ENCODE peak calls at places on chromosomes 11 and 22, in six cellular contexts. One of them, this sample, is unnamed.

GRCh38 chr11:77102246-77103210 is at the start of gene OMP:
- DNase-seq in tibial nerve: no peak
- DNase-seq in pancreas: no peak
- DNase-seq in A549: no peak
- DNase-seq in tibial artery: no peak
- DNase-seq in right lobe of liver: no peak
- DNase-seq in this sample: no peak

GRCh38 chr11:43880640-43881159 is at the start of gene ALKBH3:
- DNase-seq in tibial nerve: peak
- DNase-seq in pancreas: peak
- DNase-seq in A549: peak
- DNase-seq in tibial artery: peak
- DNase-seq in right lobe of liver: peak
- DNase-seq in this sample: peak

GRCh38 chr11:122155001-122155400 is 39.0 kb upstream of the BLID start:
- DNase-seq in tibial nerve: no peak
- DNase-seq in pancreas: no peak
- DNase-seq in A549: no peak
- DNase-seq in tibial artery: no peak
- DNase-seq in right lobe of liver: no peak
- DNase-seq in this sample: no peak

GRCh38 chr22:36411589-36412258 is 24.0 kb upstream of the MYH9 start:
- DNase-seq in tibial nerve: no peak
- DNase-seq in pancreas: peak
- DNase-seq in A549: no peak
- DNase-seq in tibial artery: no peak
- DNase-seq in right lobe of liver: no peak
- DNase-seq in this sample: no peak

GRCh38 chr11:65944191-65944590 is 1.1 kb upstream of the TSGA10IP start:
- DNase-seq in tibial nerve: no peak
- DNase-seq in pancreas: no peak
- DNase-seq in A549: no peak
- DNase-seq in tibial artery: no peak
- DNase-seq in right lobe of liver: no peak
- DNase-seq in this sample: no peak

GRCh38 chr11:96391698-96392307 is 2.0 kb downstream of the JRKL start:
- DNase-seq in tibial nerve: no peak
- DNase-seq in pancreas: no peak
- DNase-seq in A549: no peak
- DNase-seq in tibial artery: no peak
- DNase-seq in right lobe of liver: no peak
- DNase-seq in this sample: no peak

GRCh38 chr11:65522640-65523322 is 2.1 kb upstream of the SCYL1 start:
- DNase-seq in tibial nerve: no peak
- DNase-seq in pancreas: no peak
- DNase-seq in A549: no peak
- DNase-seq in tibial artery: peak
- DNase-seq in right lobe of liver: no peak
- DNase-seq in this sample: peak

GRCh38 chr11:120182357-120182756 is 28.5 kb upstream of the OAF start:
- DNase-seq in tibial nerve: peak
- DNase-seq in pancreas: peak
- DNase-seq in A549: no peak
- DNase-seq in tibial artery: peak
- DNase-seq in right lobe of liver: peak
- DNase-seq in this sample: no peak

GRCh38 chr11:111788051-111788450 is 21.9 kb upstream of the PPP2R1B start:
- DNase-seq in tibial nerve: no peak
- DNase-seq in pancreas: no peak
- DNase-seq in A549: no peak
- DNase-seq in tibial artery: no peak
- DNase-seq in right lobe of liver: peak
- DNase-seq in this sample: no peak

GRCh38 chr11:114256176-114256897 is 39.9 kb upstream of the NNMT start:
- DNase-seq in tibial nerve: no peak
- DNase-seq in pancreas: no peak
- DNase-seq in A549: no peak
- DNase-seq in tibial artery: no peak
- DNase-seq in right lobe of liver: peak
- DNase-seq in this sample: no peak

GRCh38 chr11:93577291-93577690 is 34.1 kb upstream of the SMCO4 start:
- DNase-seq in tibial nerve: no peak
- DNase-seq in pancreas: no peak
- DNase-seq in A549: no peak
- DNase-seq in tibial artery: no peak
- DNase-seq in right lobe of liver: no peak
- DNase-seq in this sample: no peak

GRCh38 chr11:20208622-20209090 is 48.4 kb upstream of the DBX1 start:
- DNase-seq in tibial nerve: no peak
- DNase-seq in pancreas: no peak
- DNase-seq in A549: no peak
- DNase-seq in tibial artery: no peak
- DNase-seq in right lobe of liver: no peak
- DNase-seq in this sample: no peak

GRCh38 chr11:114340311-114341131 is 44.3 kb downstream of the NNMT start:
- DNase-seq in tibial nerve: peak
- DNase-seq in pancreas: no peak
- DNase-seq in A549: peak
- DNase-seq in tibial artery: peak
- DNase-seq in right lobe of liver: no peak
- DNase-seq in this sample: peak

GRCh38 chr22:49869855-49870712 is 16.4 kb downstream of the ZBED4 start:
- DNase-seq in tibial nerve: no peak
- DNase-seq in pancreas: no peak
- DNase-seq in A549: no peak
- DNase-seq in tibial artery: no peak
- DNase-seq in right lobe of liver: no peak
- DNase-seq in this sample: no peak

GRCh38 chr11:95335989-95336388 is 105.0 kb upstream of the SESN3 start:
- DNase-seq in tibial nerve: no peak
- DNase-seq in pancreas: no peak
- DNase-seq in A549: no peak
- DNase-seq in tibial artery: no peak
- DNase-seq in right lobe of liver: no peak
- DNase-seq in this sample: no peak

GRCh38 chr11:67240575-67241389 is 25.5 kb upstream of the GRK2 start:
- DNase-seq in tibial nerve: peak
- DNase-seq in pancreas: peak
- DNase-seq in A549: peak
- DNase-seq in tibial artery: peak
- DNase-seq in right lobe of liver: peak
- DNase-seq in this sample: peak

GRCh38 chr11:125994509-125994908 is 48.7 kb downstream of the VSIG10L2 start:
- DNase-seq in tibial nerve: no peak
- DNase-seq in pancreas: no peak
- DNase-seq in A549: no peak
- DNase-seq in tibial artery: no peak
- DNase-seq in right lobe of liver: no peak
- DNase-seq in this sample: no peak

GRCh38 chr11:107705027-107705426 is 6.8 kb downstream of the SLN start:
- DNase-seq in tibial nerve: no peak
- DNase-seq in pancreas: no peak
- DNase-seq in A549: peak
- DNase-seq in tibial artery: no peak
- DNase-seq in right lobe of liver: no peak
- DNase-seq in this sample: no peak

GRCh38 chr11:28966951-28967350 is 858.8 kb downstream of the METTL15 start:
- DNase-seq in tibial nerve: no peak
- DNase-seq in pancreas: no peak
- DNase-seq in A549: no peak
- DNase-seq in tibial artery: no peak
- DNase-seq in right lobe of liver: no peak
- DNase-seq in this sample: no peak

GRCh38 chr11:134398079-134398444 is 14.0 kb downstream of the B3GAT1 start:
- DNase-seq in tibial nerve: no peak
- DNase-seq in pancreas: no peak
- DNase-seq in A549: no peak
- DNase-seq in tibial artery: no peak
- DNase-seq in right lobe of liver: peak
- DNase-seq in this sample: peak

GRCh38 chr11:95085117-95085825 is 4.4 kb upstream of the ENDOD1 start:
- DNase-seq in tibial nerve: no peak
- DNase-seq in pancreas: no peak
- DNase-seq in A549: no peak
- DNase-seq in tibial artery: no peak
- DNase-seq in right lobe of liver: no peak
- DNase-seq in this sample: no peak

GRCh38 chr11:121321614-121322243 is 29.2 kb downstream of the SC5D start:
- DNase-seq in tibial nerve: peak
- DNase-seq in pancreas: peak
- DNase-seq in A549: no peak
- DNase-seq in tibial artery: no peak
- DNase-seq in right lobe of liver: peak
- DNase-seq in this sample: peak

GRCh38 chr11:94828088-94828487 is 59.9 kb downstream of the AMOTL1 start:
- DNase-seq in tibial nerve: no peak
- DNase-seq in pancreas: no peak
- DNase-seq in A549: no peak
- DNase-seq in tibial artery: no peak
- DNase-seq in right lobe of liver: no peak
- DNase-seq in this sample: no peak

GRCh38 chr11:118914178-118914918 is 11.4 kb downstream of the BCL9L start:
- DNase-seq in tibial nerve: no peak
- DNase-seq in pancreas: peak
- DNase-seq in A549: no peak
- DNase-seq in tibial artery: no peak
- DNase-seq in right lobe of liver: peak
- DNase-seq in this sample: peak

GRCh38 chr11:125886997-125887372 is 483 bp upstream of the HYLS1 start:
- DNase-seq in tibial nerve: peak
- DNase-seq in pancreas: peak
- DNase-seq in A549: no peak
- DNase-seq in tibial artery: no peak
- DNase-seq in right lobe of liver: no peak
- DNase-seq in this sample: no peak

GRCh38 chr11:27860811-27861210 is 160.6 kb upstream of the BDNF start:
- DNase-seq in tibial nerve: no peak
- DNase-seq in pancreas: no peak
- DNase-seq in A549: no peak
- DNase-seq in tibial artery: no peak
- DNase-seq in right lobe of liver: no peak
- DNase-seq in this sample: no peak

GRCh38 chr11:28318861-28319260 is 210.7 kb downstream of the METTL15 start:
- DNase-seq in tibial nerve: no peak
- DNase-seq in pancreas: no peak
- DNase-seq in A549: no peak
- DNase-seq in tibial artery: no peak
- DNase-seq in right lobe of liver: no peak
- DNase-seq in this sample: no peak

GRCh38 chr11:102703826-102704493 is 1.6 kb downstream of the MMP27 start:
- DNase-seq in tibial nerve: no peak
- DNase-seq in pancreas: no peak
- DNase-seq in A549: no peak
- DNase-seq in tibial artery: no peak
- DNase-seq in right lobe of liver: no peak
- DNase-seq in this sample: no peak
- H3K27ac ChIP-seq in tibial nerve: no peak
- H3K27ac ChIP-seq in pancreas: no peak
- H3K27ac ChIP-seq in A549: no peak
- H3K27ac ChIP-seq in tibial artery: no peak
- H3K27ac ChIP-seq in right lobe of liver: no peak
- H3K27ac ChIP-seq in this sample: no peak

DNA sequence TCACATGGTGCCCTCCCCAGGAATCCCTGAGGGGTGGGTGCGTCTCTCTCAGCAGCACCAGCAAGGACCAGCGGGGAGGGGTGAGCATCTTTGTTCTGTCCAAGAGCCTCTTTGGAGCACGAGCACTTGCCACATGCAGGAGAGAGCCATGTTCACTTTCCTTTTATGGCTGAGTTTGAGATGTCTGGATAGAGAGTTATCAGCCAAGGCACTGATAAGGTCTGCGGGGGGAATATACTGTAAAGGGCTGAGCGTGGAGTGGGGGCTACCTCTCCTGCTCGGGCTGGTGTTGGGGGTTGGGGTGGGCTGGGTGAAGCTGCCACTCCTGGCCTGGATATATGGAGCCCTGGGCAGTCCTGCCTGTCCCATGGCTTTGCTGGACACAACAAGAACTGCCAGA is 34.9 kb upstream of the CCDC188 start:
- DNase-seq in tibial nerve: no peak
- DNase-seq in pancreas: no peak
- DNase-seq in A549: no peak
- DNase-seq in tibial artery: no peak
- DNase-seq in right lobe of liver: no peak
- DNase-seq in this sample: no peak
- H3K27ac ChIP-seq in tibial nerve: no peak
- H3K27ac ChIP-seq in pancreas: no peak
- H3K27ac ChIP-seq in A549: no peak
- H3K27ac ChIP-seq in tibial artery: no peak
- H3K27ac ChIP-seq in right lobe of liver: no peak
- H3K27ac ChIP-seq in this sample: no peak

DNA sequence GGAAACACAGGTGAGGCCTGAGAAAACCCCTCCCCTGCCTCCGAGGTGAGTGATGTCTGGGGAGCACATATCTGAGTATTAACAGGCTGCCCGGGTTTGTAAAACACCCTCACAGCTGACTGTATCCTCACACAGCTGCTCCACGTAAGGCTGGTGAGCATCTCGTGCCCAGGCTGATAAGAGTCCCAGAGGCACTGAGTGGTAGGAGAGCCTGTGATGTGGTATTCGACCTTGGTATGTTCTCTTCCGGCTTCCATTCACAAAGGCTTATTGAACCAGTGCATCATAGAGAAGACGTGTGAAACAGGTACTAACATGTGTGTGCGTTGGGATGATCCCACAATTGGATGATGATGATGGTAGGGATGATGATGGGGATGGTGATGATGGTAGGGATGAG is 71.7 kb downstream of the RASSF10 start:
- DNase-seq in tibial nerve: no peak
- DNase-seq in pancreas: no peak
- DNase-seq in A549: no peak
- DNase-seq in tibial artery: no peak
- DNase-seq in right lobe of liver: no peak
- DNase-seq in this sample: no peak
- H3K27ac ChIP-seq in tibial nerve: no peak
- H3K27ac ChIP-seq in pancreas: no peak
- H3K27ac ChIP-seq in A549: no peak
- H3K27ac ChIP-seq in tibial artery: no peak
- H3K27ac ChIP-seq in right lobe of liver: no peak
- H3K27ac ChIP-seq in this sample: no peak

DNA sequence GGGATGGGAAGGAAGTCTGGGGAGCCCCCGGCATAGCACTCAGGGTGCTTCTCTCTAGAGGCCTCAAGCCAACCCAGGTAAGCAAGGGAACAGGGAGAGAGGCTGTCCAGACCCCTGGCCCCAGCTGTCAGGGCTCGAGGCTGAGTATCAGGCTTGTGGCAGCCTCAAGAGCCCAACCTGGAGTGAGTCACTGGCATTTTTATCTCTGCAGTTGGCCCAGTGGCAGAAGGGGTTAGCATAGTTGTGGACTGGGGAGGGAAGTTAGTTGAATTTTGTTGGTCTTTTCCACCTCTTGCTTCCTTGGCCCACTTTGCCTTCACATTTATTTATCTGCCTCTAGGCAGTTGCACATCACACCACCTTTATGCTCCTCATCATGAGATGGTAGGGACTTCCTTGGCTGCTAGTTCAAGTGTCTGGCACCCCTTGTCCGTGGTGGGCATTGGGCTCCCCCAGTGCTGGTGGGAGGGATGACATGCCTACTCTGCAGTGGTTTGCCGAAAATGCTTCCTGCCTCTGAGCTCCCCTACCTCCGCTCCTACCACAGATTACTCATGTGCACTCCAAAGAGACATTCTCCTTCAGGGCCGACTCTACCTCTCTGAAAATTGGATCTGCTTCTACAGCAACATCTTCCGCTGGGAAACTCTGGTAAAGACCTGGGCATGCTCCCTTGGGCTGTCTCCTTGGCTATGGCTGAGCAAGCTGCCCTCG is 60.1 kb downstream of the SCN3B start:
- DNase-seq in tibial nerve: no peak
- DNase-seq in pancreas: no peak
- DNase-seq in A549: no peak
- DNase-seq in tibial artery: no peak
- DNase-seq in right lobe of liver: no peak
- DNase-seq in this sample: no peak
- H3K27ac ChIP-seq in tibial nerve: no peak
- H3K27ac ChIP-seq in pancreas: no peak
- H3K27ac ChIP-seq in A549: peak
- H3K27ac ChIP-seq in tibial artery: no peak
- H3K27ac ChIP-seq in right lobe of liver: no peak
- H3K27ac ChIP-seq in this sample: no peak